ENCODE peak calls at places on chromosomes 12 and 14, in four cellular contexts. E, Q, U and O are unnamed samples.

GRCh38 chr14:104289485-104289884 is 151.1 kb downstream of the KIF26A start:
- DNase-seq in E (no peak), Q (no peak), U (no peak), O (no peak)

GRCh38 chr12:113040722-113041168 is 15.8 kb upstream of the DTX1 start:
- DNase-seq in E (no peak), Q (peak), U (no peak), O (no peak)

GRCh38 chr12:57243521-57244305 is 7.3 kb downstream of the STAC3 start:
- DNase-seq in E (peak), Q (peak), U (peak), O (peak)

GRCh38 chr14:32102152-32102787 is 25.2 kb downstream of the ARHGAP5 start:
- DNase-seq in E (no peak), Q (no peak), U (no peak), O (no peak)

GRCh38 chr12:96044017-96044985 is 8.9 kb upstream of the LTA4H start:
- DNase-seq in E (no peak), Q (no peak), U (no peak), O (no peak)

GRCh38 chr14:23446291-23446851 is 10.9 kb upstream of the MYH7 start:
- DNase-seq in E (no peak), Q (no peak), U (no peak), O (no peak)

GRCh38 chr12:49548481-49548821 is 9.6 kb downstream of the KCNH3 start:
- DNase-seq in E (no peak), Q (no peak), U (no peak), O (no peak)

GRCh38 chr14:34237677-34238076 is 224.4 kb downstream of the SPTSSA start:
- DNase-seq in E (no peak), Q (no peak), U (no peak), O (no peak)

GRCh38 chr12:90360300-90360699 is 594.7 kb downstream of the CCER1 start:
- DNase-seq in E (no peak), Q (no peak), U (no peak), O (no peak)

GRCh38 chr14:24236689-24237462 is 4.1 kb downstream of the GMPR2 start:
- DNase-seq in E (no peak), Q (no peak), U (no peak), O (no peak)

GRCh38 chr14:91380610-91381371 is 36.8 kb downstream of the CCDC88C start:
- DNase-seq in E (no peak), Q (peak), U (no peak), O (no peak)

GRCh38 chr12:89732511-89732910 is 23.9 kb upstream of the ATP2B1 start:
- DNase-seq in E (no peak), Q (no peak), U (no peak), O (no peak)

GRCh38 chr12:29053567-29053966 is 95.5 kb upstream of the FAR2 start:
- DNase-seq in E (no peak), Q (no peak), U (no peak), O (no peak)

GRCh38 chr12:57242691-57243454 is 8.1 kb downstream of the STAC3 start:
- DNase-seq in E (peak), Q (peak), U (no peak), O (peak)

GRCh38 chr14:32726516-32726915 is 212.2 kb upstream of the NPAS3 start:
- DNase-seq in E (no peak), Q (no peak), U (no peak), O (no peak)

GRCh38 chr12:47316609-47317049 is 236.9 kb upstream of the AMIGO2 start:
- DNase-seq in E (no peak), Q (no peak), U (no peak), O (no peak)

GRCh38 chr14:61147369-61147897 is 133.7 kb downstream of the TMEM30B start:
- DNase-seq in E (no peak), Q (no peak), U (no peak), O (no peak)

GRCh38 chr14:60311417-60311816 is 62.4 kb downstream of the PPM1A start:
- DNase-seq in E (no peak), Q (no peak), U (no peak), O (no peak)

GRCh38 chr14:72828604-72829003 is 65.3 kb downstream of the DPF3 start:
- DNase-seq in E (no peak), Q (peak), U (no peak), O (no peak)

GRCh38 chr14:61025239-61026223 is 44.5 kb downstream of the SLC38A6 start:
- DNase-seq in E (peak), Q (peak), U (peak), O (no peak)

GRCh38 chr14:65854215-65854614 is 441.7 kb downstream of the FUT8 start:
- DNase-seq in E (no peak), Q (no peak), U (no peak), O (no peak)

GRCh38 chr12:43336962-43337555 is 214.9 kb downstream of the ADAMTS20 start:
- DNase-seq in E (no peak), Q (no peak), U (no peak), O (no peak)

GRCh38 chr14:63499701-63500250 is 43.4 kb downstream of the PPP2R5E start:
- DNase-seq in E (no peak), Q (no peak), U (no peak), O (no peak)

GRCh38 chr12:98939350-98939749 is 294.3 kb downstream of the APAF1 start:
- DNase-seq in E (no peak), Q (no peak), U (no peak), O (no peak)